ENCODE peak calls at places on chromosomes 6 and 20, in seven cellular contexts. R, V, Y, T, B, A and G are unnamed samples.

GRCh38 chr6:108966236-108966635 is 118.0 kb downstream of the ARMC2 start:
- DNase-seq in Y (no peak), V (no peak), T (no peak), R (no peak), A (no peak), B (no peak), G (no peak)

GRCh38 chr6:37168809-37169457 is 1.0 kb upstream of the PIM1 start:
- DNase-seq in T (no peak), A (no peak), B (peak; percentile 63), R (no peak), V (no peak), Y (peak; percentile 60), G (no peak)

GRCh38 chr6:143027058-143027457 is 33.6 kb upstream of the AIG1 start:
- DNase-seq in B (no peak), A (peak; percentile 27), T (no peak), V (no peak), Y (no peak), R (peak; percentile 38), G (no peak)

GRCh38 chr20:61157301-61157700 is 94.8 kb upstream of the CDH4 start:
- DNase-seq in V (no peak), B (no peak), Y (no peak), T (no peak), R (no peak), A (no peak), G (no peak)

GRCh38 chr6:37289931-37290330 is 32.0 kb upstream of the TMEM217 start:
- DNase-seq in R (no peak), A (no peak), B (no peak), Y (no peak), T (no peak), V (no peak), G (no peak)

GRCh38 chr20:17589161-17589834 is 19.4 kb downstream of the DSTN start:
- DNase-seq in V (no peak), R (no peak), A (no peak), T (no peak), B (no peak), Y (no peak), G (no peak)

GRCh38 chr6:30340589-30341054 is 4.3 kb upstream of the RPP21 start:
- DNase-seq in V (no peak), R (no peak), Y (peak; percentile 79), A (no peak), T (no peak), B (no peak), G (no peak)

GRCh38 chr6:147194652-147195403 is 9.4 kb upstream of the STXBP5 start:
- DNase-seq in T (no peak), Y (peak; percentile 44), R (no peak), A (no peak), B (no peak), V (no peak), G (no peak)

GRCh38 chr20:41366546-41367392 is at the start of gene EMILIN3:
- DNase-seq in V (no peak), T (no peak), Y (no peak), B (peak; percentile 85), R (no peak), A (no peak), G (no peak)

GRCh38 chr6:20292905-20293304 is 80.6 kb upstream of the MBOAT1 start:
- DNase-seq in A (no peak), Y (no peak), B (no peak), T (no peak), R (no peak), V (no peak), G (no peak)
- TF ChIP-seq TAF1 in A (no peak), Y (no peak), B (no peak), T (no peak), R (no peak), V (no peak), G (no peak)

GRCh38 chr6:113699239-113699638 is 157.9 kb upstream of the MARCKS start:
- DNase-seq in Y (no peak), B (no peak), T (no peak), V (no peak), R (peak; percentile 29), A (no peak), G (no peak)

GRCh38 chr6:113696960-113697359 is 160.2 kb upstream of the MARCKS start:
- DNase-seq in R (no peak), B (no peak), Y (no peak), A (no peak), V (no peak), T (no peak), G (no peak)

GRCh38 chr6:113694278-113695077 is 162.7 kb upstream of the MARCKS start:
- DNase-seq in B (no peak), Y (no peak), T (no peak), V (no peak), R (peak; percentile 37), A (no peak), G (no peak)

GRCh38 chr6:113695506-113695905 is 161.6 kb upstream of the MARCKS start:
- DNase-seq in A (no peak), B (no peak), R (peak; percentile 24), Y (no peak), V (no peak), T (no peak), G (no peak)

DNA sequence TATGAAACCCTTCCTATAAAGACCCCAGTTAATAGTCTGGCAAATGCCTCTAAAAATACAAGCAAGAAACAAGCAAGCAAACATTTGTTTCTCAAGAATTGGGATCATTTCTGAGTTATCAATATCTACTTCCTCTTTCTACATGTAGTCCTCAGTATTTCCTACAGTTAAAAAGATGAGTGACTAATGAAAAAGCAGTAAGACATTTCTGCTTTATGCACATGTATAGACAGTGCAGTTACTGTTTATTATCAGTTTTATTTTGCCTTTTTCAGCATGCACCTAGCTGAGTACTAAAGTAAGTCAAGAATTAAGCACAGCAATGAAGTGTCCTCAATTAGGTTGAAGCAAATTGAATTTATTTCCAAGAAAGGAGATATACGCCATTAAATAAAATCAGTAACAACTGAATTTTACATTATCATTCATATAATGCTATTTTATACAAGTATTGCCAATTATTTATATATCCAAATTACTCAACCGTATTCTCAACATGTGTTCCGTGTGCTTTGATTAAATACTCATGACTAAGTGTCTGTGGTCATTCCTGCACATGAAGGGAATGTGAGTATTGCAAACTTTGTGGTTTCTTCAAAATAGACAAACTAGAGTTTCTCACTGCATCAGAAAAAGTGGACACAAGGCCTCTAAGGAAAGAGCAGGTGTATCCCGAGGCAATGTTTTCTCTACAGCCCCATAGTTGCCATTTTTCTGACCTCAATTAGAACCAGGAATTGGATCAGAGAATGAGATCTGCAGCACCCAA is 159.3 kb upstream of the MARCKS start:
- DNase-seq in A (no peak), R (no peak), Y (no peak), B (no peak), T (no peak), V (no peak), G (no peak)
- TF ChIP-seq TAF1 in A (no peak), R (no peak), Y (no peak), B (no peak), T (no peak), V (no peak), G (no peak)

GRCh38 chr20:49247792-49248191 is 28.6 kb downstream of the DDX27 start:
- DNase-seq in Y (no peak), R (no peak), B (no peak), T (no peak), A (no peak), V (no peak), G (no peak)

GRCh38 chr20:49248879-49249665 is 28.8 kb downstream of the ZNFX1 start:
- DNase-seq in Y (no peak), V (no peak), A (no peak), B (no peak), T (no peak), R (no peak), G (no peak)

GRCh38 chr20:49248301-49248700 is 29.1 kb downstream of the DDX27 start:
- DNase-seq in T (no peak), B (no peak), R (no peak), V (no peak), A (no peak), Y (no peak), G (no peak)

GRCh38 chr20:49247169-49247734 is 28.0 kb downstream of the DDX27 start:
- DNase-seq in R (no peak), A (no peak), Y (no peak), T (no peak), B (no peak), V (no peak), G (no peak)

DNA sequence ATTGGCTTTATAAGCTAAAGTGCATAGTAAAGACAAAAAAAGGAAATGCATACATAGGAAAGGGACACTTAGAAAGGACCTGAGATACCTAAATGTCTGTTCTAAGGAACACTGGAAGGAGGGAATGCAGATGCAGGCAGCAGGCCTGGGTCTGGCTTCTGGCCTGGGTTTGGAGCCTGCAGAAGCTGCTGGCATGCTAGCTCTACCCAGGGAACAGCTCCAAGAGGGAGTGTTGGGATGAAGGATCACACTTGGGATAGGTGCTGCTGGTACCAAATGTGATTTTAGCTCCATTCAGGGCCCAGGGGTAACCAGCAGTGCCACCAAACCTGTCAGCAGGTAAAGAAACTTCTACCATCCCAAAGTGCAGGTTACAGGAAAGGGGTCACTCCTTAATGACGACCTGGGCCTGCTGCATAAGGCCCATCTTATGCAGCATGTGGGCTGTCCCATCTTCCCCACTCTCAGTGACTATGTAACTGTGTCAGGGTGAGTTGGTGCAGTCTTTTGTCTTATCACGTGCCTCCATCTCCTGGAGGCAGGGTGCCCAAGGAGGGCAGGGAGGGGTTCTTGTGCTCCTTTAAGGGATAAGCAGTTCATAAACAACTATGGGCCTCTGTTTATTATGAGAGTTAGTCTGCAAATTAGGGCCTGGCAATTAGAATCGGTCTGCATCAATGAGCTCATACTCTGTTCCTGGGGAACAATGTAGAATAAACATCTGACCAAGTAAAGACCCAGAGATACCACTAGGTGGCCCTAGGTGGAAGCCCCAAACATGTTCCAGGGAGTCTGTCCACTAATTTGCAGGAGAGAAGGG is 26.9 kb downstream of the DDX27 start:
- DNase-seq in A (no peak), V (no peak), B (peak; percentile 68), Y (peak; percentile 67), T (peak; percentile 35), R (peak; percentile 68), G (peak; percentile 39)
- TF ChIP-seq TAF1 in A (no peak), V (no peak), B (no peak), Y (no peak), T (no peak), R (no peak), G (no peak)

GRCh38 chr6:24743265-24743943 is 24.4 kb upstream of the C6orf62 start:
- DNase-seq in T (no peak), Y (peak; percentile 55), B (no peak), V (peak; percentile 81), A (no peak), R (no peak), G (peak; percentile 18)
- TF ChIP-seq TAF1 in T (no peak), Y (no peak), B (peak; percentile 77), V (peak; percentile 36), A (no peak), R (no peak), G (no peak)

DNA sequence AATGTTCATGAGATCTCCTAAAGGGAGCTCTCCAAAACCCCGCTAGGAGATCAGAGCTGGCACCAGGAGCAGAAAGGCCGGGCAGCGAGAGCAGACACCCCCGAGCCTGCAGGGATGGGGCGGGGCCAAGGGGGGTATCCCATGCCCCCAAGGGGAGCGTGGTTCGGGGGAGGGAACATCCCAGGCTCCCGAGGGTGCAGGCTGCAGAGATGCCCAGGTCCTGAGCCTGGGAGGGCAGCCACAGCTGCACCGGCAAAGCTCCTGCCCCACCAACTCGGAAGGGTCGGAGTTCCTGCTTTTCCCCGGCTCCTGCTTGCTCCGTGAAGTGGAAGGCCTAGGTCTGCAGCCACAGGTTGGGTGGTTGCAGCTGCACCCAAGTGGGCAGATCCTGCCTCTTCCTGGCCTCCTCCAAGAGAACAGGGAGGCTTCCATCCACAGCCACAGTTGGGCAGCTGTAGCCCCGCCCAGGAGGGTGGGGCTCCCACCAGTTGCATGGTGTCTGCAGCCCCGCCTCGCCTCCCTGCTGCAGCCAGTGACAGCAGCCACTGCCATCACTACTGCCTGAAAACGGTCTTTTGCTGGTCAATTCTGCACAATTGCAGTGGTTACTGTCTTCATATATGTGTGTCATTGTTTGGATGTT is 13.4 kb upstream of the GMNN start:
- DNase-seq in V (no peak), T (no peak), A (no peak), Y (peak; percentile 44), R (no peak), B (peak; percentile 30), G (no peak)
- TF ChIP-seq TAF1 in V (no peak), T (no peak), A (no peak), Y (no peak), R (peak; percentile 19), B (no peak), G (no peak)